ENCODE peak calls at places on chromosome 20, in four cellular contexts. Y is GM12878, L is HCT116, J is K562. O is an unnamed sample.

GRCh38 chr20:54013397-54013941 is 56.9 kb downstream of the BCAS1 start:
- DNase-seq in Y (no peak), L (no peak), J (no peak), O (no peak)

GRCh38 chr20:23454816-23455215 is 2.1 kb upstream of the CST11 start:
- DNase-seq in Y (no peak), L (no peak), J (no peak), O (no peak)

GRCh38 chr20:7742479-7742878 is 197.8 kb downstream of the HAO1 start:
- DNase-seq in Y (no peak), L (no peak), J (no peak), O (no peak)

GRCh38 chr20:39518649-39519048 is 556.5 kb downstream of the DHX35 start:
- DNase-seq in Y (no peak), L (no peak), J (no peak), O (no peak)

GRCh38 chr20:60203451-60203850 is 245.2 kb downstream of the CDH26 start:
- DNase-seq in Y (no peak), L (no peak), J (no peak), O (no peak)

GRCh38 chr20:34706912-34707784 is 3.0 kb downstream of the TP53INP2 start:
- DNase-seq in Y (no peak), L (no peak), J (no peak), O (no peak)

GRCh38 chr20:47233333-47234188 is 122.9 kb downstream of the ZMYND8 start:
- DNase-seq in Y (no peak), L (no peak), J (no peak), O (no peak)

GRCh38 chr20:48999890-49000870 is 45.9 kb upstream of the CSE1L start:
- DNase-seq in Y (no peak), L (no peak), J (no peak), O (no peak)

GRCh38 chr20:33148040-33148439 is 19.9 kb upstream of the BPIFA2 start:
- DNase-seq in Y (no peak), L (no peak), J (no peak), O (no peak)

GRCh38 chr20:59891581-59891980 is 41.9 kb downstream of the SYCP2 start:
- DNase-seq in Y (no peak), L (no peak), J (no peak), O (no peak)

GRCh38 chr20:478010-478948 is 15.9 kb upstream of the TBC1D20 start:
- DNase-seq in Y (no peak), L (no peak), J (no peak), O (no peak)

GRCh38 chr20:61938839-61939690 is 126.6 kb downstream of the TAF4 start:
- DNase-seq in Y (no peak), L (no peak), J (no peak), O (no peak)

GRCh38 chr20:63775096-63775978 is 35.8 kb downstream of the SLC2A4RG start:
- DNase-seq in Y (no peak), L (no peak), J (peak), O (no peak)

GRCh38 chr20:31951203-31951529 is 680 bp downstream of the PDRG1 start:
- DNase-seq in Y (no peak), L (no peak), J (no peak), O (no peak)

GRCh38 chr20:17854307-17854903 is 114.2 kb downstream of the SNX5 start:
- DNase-seq in Y (no peak), L (peak), J (no peak), O (peak)

GRCh38 chr20:62181808-62182207 is 1.0 kb upstream of the MTG2 start:
- DNase-seq in Y (no peak), L (no peak), J (no peak), O (no peak)

GRCh38 chr20:63149531-63150207 is 66.3 kb downstream of the YTHDF1 start:
- DNase-seq in Y (no peak), L (no peak), J (no peak), O (no peak)

GRCh38 chr20:18164356-18164755 is 26.7 kb downstream of the KAT14 start:
- DNase-seq in Y (no peak), L (no peak), J (no peak), O (no peak)

GRCh38 chr20:56359212-56360132 is 698 bp downstream of the FAM210B start:
- DNase-seq in Y (no peak), L (no peak), J (peak), O (peak)

GRCh38 chr20:3209023-3209945 is at the start of gene ITPA:
- DNase-seq in Y (no peak), L (no peak), J (peak), O (peak)

GRCh38 chr20:24603454-24603853 is 134.0 kb downstream of the SYNDIG1 start:
- DNase-seq in Y (no peak), L (no peak), J (no peak), O (no peak)

GRCh38 chr20:17505664-17506517 is 25.3 kb downstream of the BFSP1 start:
- DNase-seq in Y (no peak), L (no peak), J (peak), O (no peak)

GRCh38 chr20:50367739-50368375 is 142.3 kb upstream of the PTPN1 start:
- DNase-seq in Y (no peak), L (no peak), J (no peak), O (no peak)

GRCh38 chr20:61659652-61660346 is 405.9 kb downstream of the TAF4 start:
- DNase-seq in Y (no peak), L (no peak), J (no peak), O (no peak)

GRCh38 chr20:32158351-32158750 is 48.8 kb downstream of the TM9SF4 start:
- DNase-seq in Y (no peak), L (no peak), J (no peak), O (no peak)

GRCh38 chr20:23387118-23387443 is 25.1 kb downstream of the GZF1 start:
- DNase-seq in Y (no peak), L (no peak), J (no peak), O (no peak)

GRCh38 chr20:10929023-10929422 is 255.2 kb upstream of the JAG1 start:
- DNase-seq in Y (no peak), L (no peak), J (no peak), O (no peak)

GRCh38 chr20:23393999-23394775 is 27.1 kb downstream of the NAPB start:
- DNase-seq in Y (no peak), L (no peak), J (no peak), O (no peak)

GRCh38 chr20:15760217-15760567 is 813.1 kb downstream of the KIF16B start:
- DNase-seq in Y (no peak), L (no peak), J (no peak), O (no peak)

GRCh38 chr20:31587545-31588389 is 17.3 kb upstream of the ID1 start:
- DNase-seq in Y (no peak), L (no peak), J (peak), O (peak)

GRCh38 chr20:443223-443793 is 19.0 kb downstream of the TBC1D20 start:
- DNase-seq in Y (no peak), L (no peak), J (no peak), O (no peak)

GRCh38 chr20:14336667-14337066 is 745 bp downstream of the FLRT3 start:
- DNase-seq in Y (no peak), L (no peak), J (no peak), O (no peak)

GRCh38 chr20:61957961-61958715 is 107.5 kb downstream of the TAF4 start:
- DNase-seq in Y (no peak), L (no peak), J (no peak), O (no peak)

GRCh38 chr20:41407617-41408016 is 41.0 kb upstream of the EMILIN3 start:
- DNase-seq in Y (no peak), L (no peak), J (peak), O (peak)

GRCh38 chr20:22490287-22491187 is 93.8 kb downstream of the FOXA2 start:
- DNase-seq in Y (no peak), L (no peak), J (no peak), O (peak)

GRCh38 chr20:63846128-63846771 is 15.0 kb upstream of the ABHD16B start:
- DNase-seq in Y (no peak), L (no peak), J (peak), O (no peak)

GRCh38 chr20:7589164-7589563 is 351.1 kb downstream of the HAO1 start:
- DNase-seq in Y (no peak), L (no peak), J (no peak), O (no peak)

GRCh38 chr20:10332656-10333421 is 101.2 kb downstream of the MKKS start:
- DNase-seq in Y (no peak), L (no peak), J (no peak), O (no peak)

DNA sequence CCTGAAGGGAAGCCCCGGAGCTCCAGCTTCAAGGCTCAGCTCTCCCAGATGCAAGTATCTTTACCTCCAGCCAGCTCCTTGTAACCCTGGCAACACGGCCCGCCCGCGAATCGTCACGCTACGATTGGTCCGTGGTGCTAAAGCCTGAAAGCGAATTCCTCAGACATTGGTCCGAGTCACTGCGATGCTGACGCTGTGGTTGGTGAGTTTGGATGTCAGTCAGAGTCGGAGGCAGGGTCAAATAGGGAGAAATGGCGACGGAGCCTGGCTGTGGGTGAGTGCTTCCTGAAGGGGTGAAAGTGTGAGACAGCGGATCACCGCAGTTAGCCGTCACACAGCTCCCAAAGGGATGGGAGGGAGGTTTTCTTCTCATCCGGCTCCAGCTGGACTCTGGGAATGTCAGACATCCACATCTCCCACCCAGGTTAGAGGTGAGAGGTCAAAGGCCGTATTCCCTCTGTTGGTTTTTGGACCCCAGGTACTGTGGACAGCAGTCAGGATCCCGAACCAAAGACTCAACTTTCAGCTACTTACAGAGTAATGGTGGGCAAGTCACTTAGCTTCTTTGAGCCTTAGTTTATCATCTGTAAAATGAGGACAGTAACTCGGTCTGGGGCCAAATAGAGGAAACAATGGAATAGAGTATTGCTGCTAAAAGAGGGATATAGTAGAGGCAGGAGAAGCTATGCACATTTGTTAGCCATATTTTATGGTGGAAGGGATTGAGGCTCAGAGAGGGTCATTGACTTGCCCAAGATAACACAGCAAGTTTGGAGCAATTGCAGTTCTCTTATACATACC is at the start of gene ZSWIM1:
- DNase-seq in Y (peak), L (peak), J (peak), O (peak)
- TF ChIP-seq POLR2AphosphoS5 in Y (peak), L (peak), J (peak), O (peak)

DNA sequence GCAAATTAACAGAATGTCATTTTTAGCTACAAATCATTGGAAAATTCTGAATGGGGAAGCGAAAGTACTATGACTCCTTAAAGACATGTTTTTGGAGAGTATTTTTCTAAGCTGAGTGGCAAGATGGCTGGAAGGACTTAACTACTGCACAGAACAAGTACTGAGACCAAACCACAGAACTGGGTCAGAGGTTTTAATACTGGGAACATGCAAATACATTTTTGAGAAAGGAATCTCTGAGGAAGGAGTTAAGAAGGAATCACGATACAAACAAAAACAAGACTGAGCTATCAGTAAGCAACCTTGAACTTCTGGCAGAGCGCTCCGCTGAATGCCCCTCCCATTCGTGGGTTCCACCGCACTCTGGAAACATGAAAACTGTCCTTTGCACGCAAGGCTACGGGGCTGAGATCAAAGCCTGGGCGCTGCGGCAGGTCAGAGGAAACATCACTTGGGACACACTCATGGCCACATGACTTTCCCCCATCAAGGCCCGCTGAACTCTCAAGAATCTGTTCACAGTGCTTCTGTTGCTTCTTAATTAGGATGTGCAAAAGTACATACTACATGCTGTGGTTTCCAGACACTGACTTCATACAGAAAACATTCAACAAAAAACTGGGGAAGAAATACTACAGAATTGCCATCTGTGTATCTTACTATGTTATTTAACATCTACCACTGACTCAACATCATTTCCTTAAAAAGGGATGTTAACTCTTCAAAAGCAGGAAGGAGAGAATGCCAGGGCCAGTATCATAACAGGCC is 27.8 kb downstream of the SLC23A2 start:
- DNase-seq in Y (peak), L (no peak), J (no peak), O (peak)
- H3K4me3 ChIP-seq in Y (peak), L (no peak), J (no peak), O (peak)

GRCh38 chr20:1830240-1830639 is 65.0 kb upstream of the SIRPA start:
- DNase-seq in Y (no peak), L (peak), J (no peak), O (no peak)
- TF ChIP-seq POLR2AphosphoS5 in Y (no peak), L (no peak), J (no peak), O (no peak)

GRCh38 chr20:57625978-57626377 is 5.8 kb upstream of the ZBP1 start:
- DNase-seq in Y (no peak), L (no peak), J (no peak), O (no peak)

GRCh38 chr20:57627339-57627738 is 7.1 kb upstream of the ZBP1 start:
- DNase-seq in Y (no peak), L (no peak), J (no peak), O (no peak)

GRCh38 chr20:57625181-57625958 is 5.1 kb upstream of the ZBP1 start:
- DNase-seq in Y (no peak), L (no peak), J (no peak), O (no peak)

GRCh38 chr20:57629976-57630525 is 9.8 kb upstream of the ZBP1 start:
- DNase-seq in Y (no peak), L (no peak), J (no peak), O (no peak)

GRCh38 chr20:57627972-57628650 is 7.9 kb upstream of the ZBP1 start:
- DNase-seq in Y (no peak), L (no peak), J (no peak), O (peak)
- H3K4me3 ChIP-seq in Y (no peak), L (no peak), J (no peak), O (peak)

GRCh38 chr20:58213112-58213511 is 15.3 kb downstream of the ANKRD60 start:
- DNase-seq in Y (no peak), L (no peak), J (no peak), O (no peak)
- TF ChIP-seq POLR2AphosphoS5 in Y (no peak), L (no peak), J (no peak), O (no peak)

O was measured in transverse colon.